ENCODE peak calls at places on chromosome 3, in eight cellular contexts. One of them, this sample, is unnamed. For H3K36me3, the result is how much of the 10 kb centered on the place peaks cover.

GRCh38 chr3:181906338-181906737 is 194.6 kb downstream of the SOX2 start:
- DNase-seq in tibial artery: no peak
- DNase-seq in OCI-LY7: no peak
- DNase-seq in GM23338: no peak
- DNase-seq in ovary: no peak
- DNase-seq in heart right ventricle: no peak
- DNase-seq in adrenal gland: no peak
- DNase-seq in brain microvascular endothelial cell: no peak
- DNase-seq in this sample: no peak

GRCh38 chr3:127630811-127631714 is 2.1 kb downstream of the PODXL2 start:
- DNase-seq in heart right ventricle: no peak
- DNase-seq in tibial artery: no peak
- DNase-seq in brain microvascular endothelial cell: no peak
- DNase-seq in GM23338: no peak
- DNase-seq in adrenal gland: no peak
- DNase-seq in OCI-LY7: no peak
- DNase-seq in ovary: no peak
- DNase-seq in this sample: no peak

GRCh38 chr3:155664922-155665695 is 79.8 kb downstream of the PLCH1 start:
- DNase-seq in brain microvascular endothelial cell: peak
- DNase-seq in GM23338: peak
- DNase-seq in tibial artery: peak
- DNase-seq in OCI-LY7: no peak
- DNase-seq in ovary: peak
- DNase-seq in adrenal gland: peak
- DNase-seq in heart right ventricle: peak
- DNase-seq in this sample: no peak

GRCh38 chr3:157442729-157443128 is 6.1 kb downstream of the PTX3 start:
- DNase-seq in brain microvascular endothelial cell: peak
- DNase-seq in GM23338: no peak
- DNase-seq in adrenal gland: no peak
- DNase-seq in tibial artery: peak
- DNase-seq in OCI-LY7: no peak
- DNase-seq in heart right ventricle: no peak
- DNase-seq in ovary: no peak
- DNase-seq in this sample: no peak

GRCh38 chr3:9403463-9403862 is 6.0 kb downstream of the SETD5 start:
- DNase-seq in tibial artery: no peak
- DNase-seq in OCI-LY7: no peak
- DNase-seq in brain microvascular endothelial cell: no peak
- DNase-seq in adrenal gland: no peak
- DNase-seq in GM23338: no peak
- DNase-seq in ovary: no peak
- DNase-seq in heart right ventricle: no peak
- DNase-seq in this sample: no peak

GRCh38 chr3:159936541-159936940 is 52.1 kb upstream of the IL12A start:
- DNase-seq in ovary: no peak
- DNase-seq in OCI-LY7: no peak
- DNase-seq in brain microvascular endothelial cell: no peak
- DNase-seq in heart right ventricle: no peak
- DNase-seq in adrenal gland: no peak
- DNase-seq in tibial artery: no peak
- DNase-seq in GM23338: no peak
- DNase-seq in this sample: no peak

GRCh38 chr3:124057453-124057852 is 65.5 kb upstream of the ROPN1 start:
- DNase-seq in heart right ventricle: peak
- DNase-seq in tibial artery: peak
- DNase-seq in brain microvascular endothelial cell: no peak
- DNase-seq in GM23338: no peak
- DNase-seq in ovary: no peak
- DNase-seq in OCI-LY7: no peak
- DNase-seq in adrenal gland: peak
- DNase-seq in this sample: peak

GRCh38 chr3:130960139-130960779 is 66.4 kb downstream of the ASTE1 start:
- DNase-seq in brain microvascular endothelial cell: no peak
- DNase-seq in heart right ventricle: no peak
- DNase-seq in GM23338: no peak
- DNase-seq in OCI-LY7: no peak
- DNase-seq in tibial artery: no peak
- DNase-seq in adrenal gland: no peak
- DNase-seq in ovary: no peak
- DNase-seq in this sample: no peak

GRCh38 chr3:194540268-194540937 is 53.6 kb upstream of the ATP13A3 start:
- DNase-seq in adrenal gland: no peak
- DNase-seq in heart right ventricle: peak
- DNase-seq in brain microvascular endothelial cell: no peak
- DNase-seq in ovary: no peak
- DNase-seq in OCI-LY7: no peak
- DNase-seq in tibial artery: peak
- DNase-seq in GM23338: no peak
- DNase-seq in this sample: no peak

GRCh38 chr3:196793224-196793623 is 53.6 kb downstream of the PAK2 start:
- DNase-seq in heart right ventricle: no peak
- DNase-seq in OCI-LY7: no peak
- DNase-seq in GM23338: peak
- DNase-seq in brain microvascular endothelial cell: peak
- DNase-seq in tibial artery: no peak
- DNase-seq in adrenal gland: no peak
- DNase-seq in ovary: no peak
- DNase-seq in this sample: no peak

GRCh38 chr3:11558918-11559815 is 84.5 kb downstream of the VGLL4 start:
- DNase-seq in tibial artery: no peak
- DNase-seq in ovary: peak
- DNase-seq in adrenal gland: no peak
- DNase-seq in OCI-LY7: no peak
- DNase-seq in heart right ventricle: no peak
- DNase-seq in GM23338: no peak
- DNase-seq in brain microvascular endothelial cell: no peak
- DNase-seq in this sample: peak
- H3K36me3 ChIP-seq in tibial artery: under half
- H3K36me3 ChIP-seq in ovary: under half
- H3K36me3 ChIP-seq in adrenal gland: under half
- H3K36me3 ChIP-seq in OCI-LY7: half or more
- H3K36me3 ChIP-seq in heart right ventricle: under half
- H3K36me3 ChIP-seq in GM23338: under half
- H3K36me3 ChIP-seq in brain microvascular endothelial cell: half or more
- H3K36me3 ChIP-seq in this sample: under half

GRCh38 chr3:108123326-108123725 is 32.5 kb upstream of the CD47 start:
- DNase-seq in adrenal gland: no peak
- DNase-seq in ovary: no peak
- DNase-seq in heart right ventricle: no peak
- DNase-seq in brain microvascular endothelial cell: no peak
- DNase-seq in OCI-LY7: no peak
- DNase-seq in GM23338: no peak
- DNase-seq in tibial artery: no peak
- DNase-seq in this sample: no peak
- H3K27ac ChIP-seq in adrenal gland: no peak
- H3K27ac ChIP-seq in ovary: no peak
- H3K27ac ChIP-seq in heart right ventricle: no peak
- H3K27ac ChIP-seq in brain microvascular endothelial cell: no peak
- H3K27ac ChIP-seq in OCI-LY7: peak
- H3K27ac ChIP-seq in GM23338: no peak
- H3K27ac ChIP-seq in tibial artery: no peak
- H3K27ac ChIP-seq in this sample: no peak

DNA sequence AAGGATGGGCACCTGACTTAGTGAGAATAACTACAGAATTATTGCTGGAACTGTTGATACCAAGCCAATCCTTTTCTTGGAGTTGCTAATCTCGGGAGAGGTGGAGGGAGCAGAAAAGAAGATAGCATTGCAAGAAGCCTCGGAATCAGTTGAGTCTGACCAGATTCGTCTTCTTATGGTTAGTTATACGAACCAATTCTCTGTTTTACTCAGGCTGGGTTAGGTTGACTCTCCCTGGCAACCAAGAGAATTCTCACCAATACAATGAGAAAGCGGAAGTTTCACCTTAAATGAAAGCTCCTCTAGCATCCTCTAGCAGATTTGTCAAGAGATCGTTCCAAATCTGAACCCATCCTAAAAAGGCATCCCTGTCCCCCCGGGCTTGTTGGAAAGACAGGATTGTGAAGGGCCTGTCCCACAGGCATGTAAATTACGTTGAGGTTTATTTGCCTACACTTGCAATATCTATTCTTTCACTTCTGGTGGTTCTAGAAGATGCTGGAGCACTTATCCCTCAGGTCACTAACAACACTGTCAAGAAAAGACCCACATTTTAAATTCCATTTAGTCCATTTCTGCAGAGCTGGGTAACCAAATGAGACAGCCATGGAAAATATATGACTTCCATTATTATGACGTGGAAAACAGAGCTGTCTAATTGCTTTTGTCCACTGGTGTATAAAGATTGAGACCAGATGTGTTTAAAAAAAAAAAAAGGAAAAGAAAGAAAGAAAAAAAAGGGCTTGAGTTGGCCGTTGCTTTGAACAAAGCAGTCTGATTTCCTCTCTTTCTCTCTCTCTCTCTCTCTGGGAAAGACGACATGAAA is 43.3 kb upstream of the UBE2E1 start:
- DNase-seq in brain microvascular endothelial cell: no peak
- DNase-seq in adrenal gland: no peak
- DNase-seq in OCI-LY7: peak
- DNase-seq in ovary: no peak
- DNase-seq in heart right ventricle: no peak
- DNase-seq in GM23338: no peak
- DNase-seq in tibial artery: no peak
- DNase-seq in this sample: no peak
- H3K4me3 ChIP-seq in brain microvascular endothelial cell: no peak
- H3K4me3 ChIP-seq in adrenal gland: no peak
- H3K4me3 ChIP-seq in OCI-LY7: peak
- H3K4me3 ChIP-seq in ovary: peak
- H3K4me3 ChIP-seq in heart right ventricle: no peak
- H3K4me3 ChIP-seq in GM23338: no peak
- H3K4me3 ChIP-seq in tibial artery: peak
- H3K4me3 ChIP-seq in this sample: no peak

DNA sequence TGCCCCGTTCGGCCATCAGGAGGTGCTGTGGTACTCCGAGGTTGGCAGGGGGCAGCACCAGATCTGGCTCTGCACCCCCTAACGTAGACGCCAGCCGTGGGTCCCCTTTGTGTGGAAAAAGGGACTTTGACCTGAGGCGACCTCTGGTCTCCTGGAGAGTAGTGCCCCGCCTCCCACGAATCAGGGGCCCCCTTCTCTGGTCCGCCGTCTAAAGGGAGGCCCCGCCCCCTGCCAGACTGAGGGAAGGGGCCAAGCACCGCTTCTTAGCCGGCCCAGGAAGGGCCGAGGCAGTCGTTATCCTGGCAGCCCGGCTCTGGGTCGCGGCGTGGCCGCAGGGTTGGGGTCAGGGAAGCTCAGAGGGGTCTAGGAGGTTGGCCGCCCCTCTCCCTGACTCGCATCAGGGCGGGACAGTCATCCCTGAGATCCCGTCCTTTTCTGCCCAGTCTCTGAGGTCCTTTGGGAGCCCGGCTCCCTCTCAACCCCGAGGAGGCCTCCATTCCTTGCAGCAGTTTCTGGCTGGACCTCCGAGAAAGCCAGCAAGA is 630 bp downstream of the HYAL2 start:
- DNase-seq in brain microvascular endothelial cell: no peak
- DNase-seq in GM23338: no peak
- DNase-seq in tibial artery: peak
- DNase-seq in adrenal gland: no peak
- DNase-seq in ovary: no peak
- DNase-seq in heart right ventricle: no peak
- DNase-seq in OCI-LY7: no peak
- DNase-seq in this sample: no peak
- H3K36me3 ChIP-seq in brain microvascular endothelial cell: under half
- H3K36me3 ChIP-seq in GM23338: under half
- H3K36me3 ChIP-seq in tibial artery: under half
- H3K36me3 ChIP-seq in adrenal gland: under half
- H3K36me3 ChIP-seq in ovary: under half
- H3K36me3 ChIP-seq in heart right ventricle: under half
- H3K36me3 ChIP-seq in OCI-LY7: under half
- H3K36me3 ChIP-seq in this sample: half or more

GRCh38 chr3:98784042-98784441 is 20.9 kb downstream of the ST3GAL6 start:
- DNase-seq in brain microvascular endothelial cell: no peak
- DNase-seq in heart right ventricle: no peak
- DNase-seq in GM23338: no peak
- DNase-seq in adrenal gland: no peak
- DNase-seq in OCI-LY7: no peak
- DNase-seq in tibial artery: peak
- DNase-seq in ovary: no peak
- DNase-seq in this sample: no peak
- H3K27ac ChIP-seq in brain microvascular endothelial cell: peak
- H3K27ac ChIP-seq in heart right ventricle: no peak
- H3K27ac ChIP-seq in GM23338: no peak
- H3K27ac ChIP-seq in adrenal gland: no peak
- H3K27ac ChIP-seq in OCI-LY7: no peak
- H3K27ac ChIP-seq in tibial artery: peak
- H3K27ac ChIP-seq in ovary: no peak
- H3K27ac ChIP-seq in this sample: no peak

This sample was measured in endodermal cell.